ENCODE peak calls at places on chromosomes 5 and 9, in ten cellular contexts. A, I, Q, F, X, M, Y, T, K and G are unnamed samples.

GRCh38 chr9:107276966-107277710 is 5.9 kb upstream of the RAD23B start:
- DNase-seq in A (no peak), I (no peak), Q (peak), F (no peak), X (no peak), M (no peak), Y (no peak), T (no peak), K (no peak), G (no peak)

GRCh38 chr9:93320591-93321219 is 130.8 kb upstream of the FAM120A start:
- DNase-seq in A (no peak), I (no peak), Q (no peak), F (no peak), X (no peak), M (no peak), Y (no peak), T (no peak), K (no peak), G (no peak)

GRCh38 chr5:96209829-96210228 is 223.2 kb downstream of the PCSK1 start:
- DNase-seq in A (no peak), I (no peak), Q (peak), F (no peak), X (no peak), M (no peak), Y (peak), T (no peak), K (no peak), G (no peak)

GRCh38 chr9:133580971-133581370 is 28.2 kb downstream of the FAM163B start:
- DNase-seq in A (no peak), I (no peak), Q (no peak), F (no peak), X (no peak), M (no peak), Y (no peak), T (no peak), K (no peak), G (no peak)

GRCh38 chr9:34253460-34253837 is 74.6 kb downstream of the UBAP1 start:
- DNase-seq in A (peak), I (no peak), Q (no peak), F (no peak), X (no peak), M (no peak), Y (peak), T (no peak), K (no peak), G (no peak)

GRCh38 chr9:86282979-86283535 is 719 bp upstream of the ISCA1 start:
- DNase-seq in A (no peak), I (no peak), Q (peak), F (peak), X (no peak), M (no peak), Y (peak), T (no peak), K (no peak), G (no peak)

GRCh38 chr5:96074460-96075254 is 113.0 kb upstream of the ELL2 start:
- DNase-seq in A (no peak), I (no peak), Q (no peak), F (no peak), X (no peak), M (no peak), Y (no peak), T (no peak), K (no peak), G (no peak)

GRCh38 chr9:123395276-123396006 is 39.4 kb downstream of the CRB2 start:
- DNase-seq in A (no peak), I (no peak), Q (no peak), F (no peak), X (peak), M (no peak), Y (no peak), T (no peak), K (peak), G (no peak)

GRCh38 chr5:77882670-77883257 is 106.6 kb upstream of the TBCA start:
- DNase-seq in A (no peak), I (no peak), Q (no peak), F (no peak), X (no peak), M (no peak), Y (peak), T (peak), K (no peak), G (no peak)